ENCODE peak calls at places on chromosomes 6 and 20, in seven cellular contexts. F is suprapubic skin, N is ovary, D is heart right ventricle, C is ascending aorta, Y is foreskin fibroblast, I is astrocyte of the spinal cord. U is an unnamed sample.

GRCh38 chr20:59824711-59825562 is 108.5 kb downstream of the SYCP2 start:
- DNase-seq in N (no peak), Y (no peak), F (peak; percentile 58), D (no peak), I (no peak), C (no peak), U (no peak)

GRCh38 chr20:18313410-18313809 is 25.1 kb downstream of the ZNF133 start:
- DNase-seq in Y (no peak), D (no peak), C (no peak), F (no peak), N (no peak), I (no peak), U (no peak)

GRCh38 chr20:62339647-62340062 is 27.5 kb downstream of the LAMA5 start:
- DNase-seq in I (no peak), Y (no peak), D (no peak), N (no peak), F (no peak), C (no peak), U (no peak)

GRCh38 chr6:20965915-20966314 is 431.7 kb downstream of the CDKAL1 start:
- DNase-seq in N (no peak), C (no peak), D (no peak), Y (no peak), I (no peak), F (no peak), U (no peak)

GRCh38 chr6:55875420-55875819 is at the start of gene BMP5:
- DNase-seq in D (no peak), N (no peak), Y (no peak), C (no peak), F (no peak), I (peak; percentile 51), U (no peak)

GRCh38 chr6:157893238-157893637 is 70.2 kb downstream of the SNX9 start:
- DNase-seq in N (no peak), F (no peak), I (no peak), C (no peak), Y (no peak), D (no peak), U (no peak)

GRCh38 chr20:62823688-62824475 is 7.0 kb downstream of the COL9A3 start:
- DNase-seq in F (no peak), Y (no peak), D (no peak), I (no peak), C (no peak), N (no peak), U (no peak)

GRCh38 chr20:1178103-1178502 is 6.7 kb downstream of the TMEM74B start:
- DNase-seq in Y (no peak), F (no peak), D (no peak), N (no peak), I (no peak), C (no peak), U (no peak)

GRCh38 chr6:169450097-169450496 is 196.5 kb upstream of the THBS2 start:
- DNase-seq in N (no peak), F (no peak), D (no peak), I (peak; percentile 43), C (no peak), Y (no peak), U (no peak)

GRCh38 chr6:130559166-130559565 is 193.3 kb downstream of the TMEM200A start:
- DNase-seq in F (no peak), N (no peak), I (peak; percentile 42), C (no peak), D (no peak), Y (no peak), U (no peak)

GRCh38 chr6:151063339-151063738 is 176.4 kb upstream of the AKAP12 start:
- DNase-seq in F (no peak), D (no peak), Y (peak; percentile 57), N (no peak), C (no peak), I (peak; percentile 84), U (peak; percentile 85)

GRCh38 chr6:156545021-156545420 is 232.2 kb upstream of the ARID1B start:
- DNase-seq in Y (no peak), N (no peak), I (no peak), D (no peak), C (no peak), F (no peak), U (no peak)

GRCh38 chr6:90168693-90169131 is 127.9 kb downstream of the BACH2 start:
- DNase-seq in D (no peak), I (peak; percentile 47), C (no peak), Y (no peak), F (no peak), N (no peak), U (peak; percentile 5)

GRCh38 chr6:87391334-87391733 is 16.4 kb upstream of the CFAP206 start:
- DNase-seq in C (no peak), N (no peak), D (no peak), Y (no peak), I (peak; percentile 14), F (no peak), U (peak; percentile 44)

GRCh38 chr6:30931272-30931671 is 698 bp downstream of the SFTA2 start:
- DNase-seq in D (no peak), N (no peak), C (no peak), Y (no peak), I (no peak), F (no peak), U (no peak)

GRCh38 chr20:56409521-56409920 is 2.5 kb upstream of the CASS4 start:
- DNase-seq in Y (peak; percentile 64), N (peak; percentile 61), F (no peak), D (no peak), C (no peak), I (no peak), U (peak; percentile 96)

GRCh38 chr20:43590036-43590391 is 723 bp upstream of the IFT52 start:
- DNase-seq in I (no peak), F (no peak), C (no peak), Y (no peak), D (peak; percentile 10), N (peak; percentile 22), U (no peak)

GRCh38 chr20:62784497-62784896 is 11.8 kb upstream of the MRGBP start:
- DNase-seq in F (no peak), I (no peak), C (no peak), D (no peak), Y (no peak), N (no peak), U (no peak)

GRCh38 chr20:30812739-30813411 is 444.6 kb upstream of the DEFB115 start:
- DNase-seq in Y (no peak), D (no peak), N (no peak), C (no peak), F (peak; percentile 83), I (no peak), U (no peak)

GRCh38 chr6:26507658-26508057 is 7.6 kb downstream of the BTN1A1 start:
- DNase-seq in N (no peak), D (no peak), F (no peak), Y (no peak), C (no peak), I (no peak), U (no peak)

GRCh38 chr6:55839080-55839479 is 36.3 kb downstream of the BMP5 start:
- DNase-seq in D (no peak), N (no peak), C (no peak), F (no peak), Y (no peak), I (no peak), U (no peak)

GRCh38 chr20:41158082-41158625 is 20.8 kb downstream of the PLCG1 start:
- DNase-seq in I (no peak), C (no peak), F (no peak), D (no peak), Y (no peak), N (no peak), U (no peak)
- H3K4me3 ChIP-seq in I (no peak overlapping the region), C (no peak overlapping the region), F (no peak overlapping the region), D (no peak overlapping the region), Y (no peak overlapping the region), N (no peak overlapping the region), U (no peak overlapping the region)

DNA sequence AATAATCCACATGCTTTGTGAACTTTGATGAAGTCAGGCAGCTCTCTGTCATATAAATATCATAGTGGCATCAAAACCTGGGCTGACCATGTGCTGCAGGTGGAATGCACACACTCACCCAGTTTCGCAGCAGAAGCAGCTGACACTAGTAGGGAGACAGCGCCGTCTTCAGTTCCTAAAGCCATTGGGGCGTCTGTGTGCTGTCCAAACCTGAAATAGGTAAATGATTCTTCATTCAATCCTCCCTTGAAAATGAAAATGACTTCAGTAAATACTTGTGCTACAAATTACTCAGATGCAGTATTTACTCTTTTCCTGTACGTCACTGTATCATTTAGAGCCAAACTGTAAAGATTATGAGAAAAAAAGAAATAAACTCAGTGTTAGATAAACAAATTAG is 127.5 kb downstream of the EYA4 start:
- DNase-seq in D (no peak), C (no peak), I (no peak), F (no peak), N (no peak), Y (no peak), U (no peak)
- TF ChIP-seq CTCF in D (peak; percentile 32), C (no peak), I (no peak), F (no peak), N (no peak), Y (no peak), U (no peak)

GRCh38 chr20:57436223-57436545 is 45.0 kb downstream of the RBM38 start:
- DNase-seq in F (no peak), N (no peak), Y (no peak), D (no peak), I (no peak), C (no peak), U (no peak)

GRCh38 chr20:57435105-57435497 is 43.9 kb downstream of the RBM38 start:
- DNase-seq in F (no peak), Y (no peak), C (no peak), I (no peak), D (no peak), N (no peak), U (no peak)

GRCh38 chr20:57437267-57437666 is 46.1 kb downstream of the RBM38 start:
- DNase-seq in Y (no peak), N (no peak), I (no peak), D (no peak), C (no peak), F (no peak), U (no peak)

GRCh38 chr20:57434390-57434700 is 43.1 kb downstream of the RBM38 start:
- DNase-seq in C (no peak), D (no peak), F (no peak), N (no peak), Y (no peak), I (no peak), U (no peak)

GRCh38 chr20:57435498-57436222 is 44.5 kb downstream of the RBM38 start:
- DNase-seq in D (peak; percentile 55), C (peak; percentile 44), Y (no peak), F (peak; percentile 89), I (peak; percentile 29), N (no peak), U (peak; percentile 20)
- H3K4me3 ChIP-seq in D (no peak overlapping the region), C (no peak overlapping the region), Y (no peak overlapping the region), F (no peak overlapping the region), I (no peak overlapping the region), N (no peak overlapping the region), U (no peak overlapping the region)

GRCh38 chr6:112268011-112268410 is 13.6 kb upstream of the LAMA4 start:
- DNase-seq in F (no peak), Y (no peak), C (no peak), D (no peak), N (no peak), I (no peak), U (no peak)

GRCh38 chr6:112269979-112270378 is 15.6 kb upstream of the LAMA4 start:
- DNase-seq in F (no peak), Y (no peak), N (no peak), C (no peak), I (no peak), D (no peak), U (no peak)

GRCh38 chr6:112270756-112271155 is 16.4 kb upstream of the LAMA4 start:
- DNase-seq in F (no peak), Y (no peak), C (no peak), D (no peak), I (no peak), N (no peak), U (peak; percentile 47)

GRCh38 chr6:112268628-112269027 is 14.3 kb upstream of the LAMA4 start:
- DNase-seq in I (no peak), Y (no peak), N (no peak), C (no peak), F (no peak), D (no peak), U (no peak)

GRCh38 chr6:112269165-112269564 is 14.8 kb upstream of the LAMA4 start:
- DNase-seq in D (peak; percentile 28), C (no peak), Y (no peak), F (no peak), I (no peak), N (peak; percentile 51), U (peak; percentile 76)
- TF ChIP-seq CTCF in D (peak; percentile 57), C (no peak), Y (peak; percentile 31), F (peak; percentile 9), I (peak; percentile 39), N (no peak), U (peak; percentile 63)